ENCODE peak calls at places on chromosomes 7 and 10, in five cellular contexts. Z is mesendoderm, S is mesenchymal stem cell, Q is neuronal stem cell, C is H9. Y is an unnamed sample.

GRCh38 chr10:11908536-11908935 is 85.4 kb downstream of the PROSER2 start:
- DNase-seq in Q (no peak), S (no peak), C (no peak), Z (no peak), Y (no peak)

GRCh38 chr7:116524609-116525297 is at the start of gene CAV1:
- DNase-seq in Z (peak; percentile 91), Q (no peak), C (peak; percentile 78), S (peak; percentile 93), Y (peak; percentile 92)

GRCh38 chr10:126872768-126873167 is 32.5 kb upstream of the DOCK1 start:
- DNase-seq in C (no peak), Z (peak; percentile 68), S (no peak), Q (peak; percentile 11), Y (no peak)

GRCh38 chr10:119315128-119316001 is 108.0 kb downstream of the GRK5 start:
- DNase-seq in C (peak; percentile 79), Z (peak; percentile 90), Q (peak; percentile 40), S (peak; percentile 97), Y (peak; percentile 98)

GRCh38 chr10:5809541-5810154 is 3.6 kb downstream of the GDI2 start:
- DNase-seq in Z (no peak), C (no peak), Q (no peak), S (peak; percentile 23), Y (peak; percentile 1)

GRCh38 chr10:110221721-110222261 is 14.4 kb downstream of the MXI1 start:
- DNase-seq in Q (peak; percentile 29), Z (peak; percentile 93), C (peak; percentile 78), S (peak; percentile 93), Y (peak; percentile 98)

GRCh38 chr10:5413012-5413938 is 918 bp downstream of the NET1 start:
- DNase-seq in C (peak; percentile 28), Q (peak; percentile 39), Z (peak; percentile 57), S (peak; percentile 75), Y (peak; percentile 30)

GRCh38 chr7:66206116-66206908 is 1.2 kb downstream of the TPST1 start:
- DNase-seq in S (no peak), Q (no peak), C (no peak), Z (no peak), Y (no peak)

GRCh38 chr10:4633186-4633585 is 192.8 kb upstream of the AKR1E2 start:
- DNase-seq in C (no peak), Z (no peak), S (no peak), Q (no peak), Y (no peak)

GRCh38 chr7:41147651-41148360 is 555.1 kb downstream of the INHBA start:
- DNase-seq in S (no peak), Q (no peak), C (no peak), Z (no peak), Y (no peak)

GRCh38 chr7:72028267-72028666 is 383.9 kb downstream of the CALN1 start:
- DNase-seq in C (no peak), Q (no peak), S (no peak), Z (no peak), Y (no peak)

GRCh38 chr7:2171855-2172254 is 60.9 kb downstream of the MAD1L1 start:
- DNase-seq in Z (no peak), Q (no peak), C (no peak), S (no peak), Y (no peak)

GRCh38 chr7:74483402-74484336 is 30.0 kb downstream of the GTF2IRD1 start:
- DNase-seq in C (no peak), Q (no peak), Z (no peak), S (peak; percentile 28), Y (peak; percentile 67)

GRCh38 chr10:1400129-1400865 is 337.0 kb downstream of the ADARB2 start:
- DNase-seq in Q (no peak), C (no peak), Z (no peak), S (no peak), Y (no peak)
- H3K18ac ChIP-seq in Q (peak overlapping the region; percentile 50), C (no peak overlapping the region), Z (no peak overlapping the region), S (no peak overlapping the region), Y (no peak overlapping the region)

GRCh38 chr10:90289037-90289436 is 568.8 kb downstream of the HTR7 start:
- DNase-seq in Q (no peak), S (peak; percentile 55), C (no peak), Z (no peak), Y (peak; percentile 46)

GRCh38 chr10:90288403-90288933 is 569.4 kb downstream of the HTR7 start:
- DNase-seq in C (no peak), Q (no peak), Z (peak; percentile 57), S (peak; percentile 55), Y (peak; percentile 61)

GRCh38 chr10:90293629-90294028 is 564.2 kb downstream of the HTR7 start:
- DNase-seq in S (no peak), Q (no peak), Z (no peak), C (no peak), Y (no peak)
- H3K18ac ChIP-seq in S (no peak overlapping the region), Q (no peak overlapping the region), Z (no peak overlapping the region), C (no peak overlapping the region), Y (no peak overlapping the region)

DNA sequence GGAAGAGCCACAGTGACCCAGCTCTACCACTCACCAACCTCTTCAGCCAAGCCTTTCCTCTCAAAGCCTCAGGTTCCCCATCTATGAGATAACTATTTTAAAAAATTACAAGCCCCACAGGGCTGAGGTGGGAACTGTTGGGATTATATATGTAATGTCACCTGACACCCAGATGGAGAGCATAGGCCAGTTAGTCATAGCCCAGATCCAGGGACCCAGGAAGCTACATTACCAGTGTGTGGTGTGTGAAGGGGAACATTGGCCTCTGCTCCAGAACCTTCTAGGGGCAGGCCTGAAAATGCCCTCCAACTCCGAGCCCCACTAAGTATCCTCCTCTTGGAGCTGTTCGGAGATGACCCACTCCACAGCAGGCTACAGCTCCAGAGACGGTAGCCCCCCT is 162.4 kb downstream of the NRF1 start:
- DNase-seq in Z (no peak), C (no peak), Q (no peak), S (no peak), Y (no peak)
- H3K18ac ChIP-seq in Z (no peak overlapping the region), C (no peak overlapping the region), Q (peak overlapping the region; percentile 78), S (no peak overlapping the region), Y (no peak overlapping the region)

GRCh38 chr10:68230268-68230667 is 1.6 kb downstream of the ATOH7 start:
- DNase-seq in C (no peak), S (no peak), Z (no peak), Q (no peak), Y (no peak)

GRCh38 chr10:68233045-68233444 is 1.1 kb upstream of the ATOH7 start:
- DNase-seq in S (no peak), Z (no peak), C (no peak), Q (no peak), Y (no peak)

GRCh38 chr10:68235111-68235510 is 3.2 kb upstream of the ATOH7 start:
- DNase-seq in Z (no peak), Q (no peak), C (no peak), S (no peak), Y (no peak)

GRCh38 chr10:68231106-68231901 is 609 bp downstream of the ATOH7 start:
- DNase-seq in Q (peak; percentile 77), S (peak; percentile 75), C (peak; percentile 82), Z (peak; percentile 85), Y (peak; percentile 76)

DNA sequence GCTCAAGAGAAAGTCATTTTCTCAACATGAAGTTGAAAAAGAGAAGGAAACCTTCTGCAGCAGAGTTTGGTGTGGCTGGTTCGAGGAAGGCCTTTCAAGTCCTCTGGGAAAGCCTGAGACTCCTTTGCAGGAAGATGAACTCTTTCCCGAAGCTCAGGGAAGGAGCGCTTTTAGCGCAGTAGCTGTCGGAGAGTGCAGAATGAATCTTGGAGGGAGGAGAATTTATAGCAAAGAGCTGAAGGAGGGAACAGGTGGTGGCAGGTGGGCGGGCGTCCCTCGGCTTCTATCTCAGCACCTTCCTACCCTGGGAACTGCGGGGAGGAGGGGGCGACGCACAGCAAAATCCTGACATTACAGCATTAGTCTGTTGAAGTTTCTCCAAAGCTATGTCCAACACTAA is at the start of gene ATOH7:
- DNase-seq in C (peak; percentile 42), Q (no peak), S (no peak), Z (peak; percentile 53), Y (peak; percentile 7)
- H3K18ac ChIP-seq in C (peak within 1 kb of the TSS; percentile 61), Q (peak within 1 kb of the TSS; percentile 98), S (peak within 1 kb of the TSS; percentile 79), Z (peak within 1 kb of the TSS; percentile 8), Y (peak within 1 kb of the TSS; percentile 74)

GRCh38 chr10:87505366-87506113 is 847 bp downstream of the MINPP1 start:
- DNase-seq in Z (peak; percentile 79), S (peak; percentile 77), C (peak; percentile 70), Q (peak; percentile 35), Y (peak; percentile 61)

GRCh38 chr10:87506988-87507387 is 2.3 kb downstream of the MINPP1 start:
- DNase-seq in C (no peak), Q (no peak), S (no peak), Z (no peak), Y (no peak)

GRCh38 chr10:87504667-87505365 is at the start of gene MINPP1:
- DNase-seq in Z (peak; percentile 94), S (peak; percentile 90), Q (peak; percentile 76), C (peak; percentile 91), Y (peak; percentile 84)

GRCh38 chr10:87503892-87504291 is 801 bp upstream of the MINPP1 start:
- DNase-seq in S (no peak), C (no peak), Z (no peak), Q (no peak), Y (peak; percentile 35)

GRCh38 chr10:87504307-87504666 is 406 bp upstream of the MINPP1 start:
- DNase-seq in C (no peak), S (no peak), Q (no peak), Z (no peak), Y (no peak)
- H3K18ac ChIP-seq in C (no peak overlapping the region), S (no peak overlapping the region), Q (peak overlapping the region; percentile 88), Z (no peak overlapping the region), Y (peak overlapping the region; percentile 67)

Y was measured in IMR-90.